ENCODE peak calls at places on chromosomes 13 and 19, in four cellular contexts. One of them, this sample, is unnamed.

GRCh38 chr13:110360598-110360997 is 53.5 kb downstream of the COL4A2 start:
- DNase-seq in GM12878: no peak
- DNase-seq in HepG2: no peak
- DNase-seq in K562: no peak
- DNase-seq in this sample: no peak

GRCh38 chr19:5031231-5032100 is 62.6 kb downstream of the KDM4B start:
- DNase-seq in GM12878: peak
- DNase-seq in HepG2: peak
- DNase-seq in K562: peak
- DNase-seq in this sample: peak

GRCh38 chr19:14375582-14376291 is 5.5 kb upstream of the ADGRE5 start:
- DNase-seq in GM12878: no peak
- DNase-seq in HepG2: no peak
- DNase-seq in K562: no peak
- DNase-seq in this sample: no peak

GRCh38 chr19:17086129-17086528 is 10.6 kb downstream of the MYO9B start:
- DNase-seq in GM12878: no peak
- DNase-seq in HepG2: no peak
- DNase-seq in K562: no peak
- DNase-seq in this sample: no peak

GRCh38 chr13:23618341-23618740 is 48.1 kb downstream of the TNFRSF19 start:
- DNase-seq in GM12878: no peak
- DNase-seq in HepG2: no peak
- DNase-seq in K562: no peak
- DNase-seq in this sample: no peak

GRCh38 chr19:38057954-38058690 is 151.1 kb downstream of the SIPA1L3 start:
- DNase-seq in GM12878: no peak
- DNase-seq in HepG2: peak
- DNase-seq in K562: no peak
- DNase-seq in this sample: no peak

GRCh38 chr13:30978981-30979956 is 46.8 kb downstream of the TEX26 start:
- DNase-seq in GM12878: no peak
- DNase-seq in HepG2: peak
- DNase-seq in K562: peak
- DNase-seq in this sample: peak

GRCh38 chr13:60260440-60260839 is 96.7 kb upstream of the DIAPH3 start:
- DNase-seq in GM12878: no peak
- DNase-seq in HepG2: no peak
- DNase-seq in K562: no peak
- DNase-seq in this sample: peak

GRCh38 chr13:112710855-112711527 is 21.2 kb downstream of the ATP11A start:
- DNase-seq in GM12878: no peak
- DNase-seq in HepG2: no peak
- DNase-seq in K562: no peak
- DNase-seq in this sample: peak

GRCh38 chr13:99384468-99384867 is 77.3 kb upstream of the GPR183 start:
- DNase-seq in GM12878: no peak
- DNase-seq in HepG2: no peak
- DNase-seq in K562: no peak
- DNase-seq in this sample: no peak

GRCh38 chr13:48186722-48187121 is 46.3 kb upstream of the ITM2B start:
- DNase-seq in GM12878: no peak
- DNase-seq in HepG2: no peak
- DNase-seq in K562: no peak
- DNase-seq in this sample: no peak

GRCh38 chr19:48137411-48137810 is 26.8 kb upstream of the PLA2G4C start:
- DNase-seq in GM12878: no peak
- DNase-seq in HepG2: no peak
- DNase-seq in K562: no peak
- DNase-seq in this sample: no peak

GRCh38 chr13:110904748-110905147 is 10.1 kb downstream of the ANKRD10 start:
- DNase-seq in GM12878: no peak
- DNase-seq in HepG2: no peak
- DNase-seq in K562: no peak
- DNase-seq in this sample: no peak

GRCh38 chr19:58021541-58022282 is 12.1 kb upstream of the ZSCAN1 start:
- DNase-seq in GM12878: no peak
- DNase-seq in HepG2: peak
- DNase-seq in K562: peak
- DNase-seq in this sample: peak

GRCh38 chr19:771332-771785 is 20.4 kb downstream of the MISP start:
- DNase-seq in GM12878: no peak
- DNase-seq in HepG2: peak
- DNase-seq in K562: peak
- DNase-seq in this sample: no peak

GRCh38 chr19:7639863-7640348 is 3.0 kb downstream of the STXBP2 start:
- DNase-seq in GM12878: no peak
- DNase-seq in HepG2: no peak
- DNase-seq in K562: no peak
- DNase-seq in this sample: no peak

GRCh38 chr19:7641288-7642276 is 4.7 kb downstream of the STXBP2 start:
- DNase-seq in GM12878: no peak
- DNase-seq in HepG2: no peak
- DNase-seq in K562: no peak
- DNase-seq in this sample: peak

GRCh38 chr19:7640803-7641202 is 3.9 kb downstream of the STXBP2 start:
- DNase-seq in GM12878: no peak
- DNase-seq in HepG2: no peak
- DNase-seq in K562: no peak
- DNase-seq in this sample: no peak

GRCh38 chr19:7644550-7644877 is 7.6 kb downstream of the STXBP2 start:
- DNase-seq in GM12878: no peak
- DNase-seq in HepG2: no peak
- DNase-seq in K562: no peak
- DNase-seq in this sample: no peak

DNA sequence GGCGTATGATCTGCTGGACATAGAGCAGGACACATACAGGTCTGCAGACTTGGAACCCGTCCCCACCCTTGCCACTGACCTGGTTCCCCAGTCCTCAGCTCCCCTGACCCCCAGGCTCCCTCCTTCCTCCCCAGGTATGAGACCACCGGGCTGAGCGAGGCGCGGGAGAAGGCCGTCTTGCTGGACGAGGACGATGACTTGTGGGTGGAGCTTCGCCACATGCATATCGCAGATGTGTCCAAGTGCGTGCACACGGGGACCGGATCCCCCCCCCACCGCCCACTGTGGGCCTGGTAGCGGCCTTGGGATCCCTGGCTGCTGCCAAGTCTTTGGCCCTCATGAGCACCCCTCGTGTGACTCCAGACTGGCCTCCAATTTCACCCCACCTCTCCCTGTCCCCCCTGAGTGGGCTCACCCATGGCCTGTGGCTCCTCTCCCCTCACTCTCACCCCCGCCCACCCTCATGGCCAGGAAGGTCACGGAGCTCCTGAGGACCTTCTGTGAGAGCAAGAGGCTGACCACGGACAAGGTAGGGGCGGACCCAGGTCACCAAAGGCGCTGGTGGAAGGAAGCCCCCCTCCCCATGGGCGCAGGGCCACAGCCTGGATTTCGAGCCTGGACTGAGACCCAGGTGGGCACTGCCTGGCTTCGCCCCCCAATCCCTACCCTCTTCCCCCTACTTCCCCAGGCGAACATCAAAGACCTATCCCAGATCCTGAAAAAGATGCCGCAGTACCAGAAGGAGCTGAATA is 5.6 kb downstream of the STXBP2 start:
- DNase-seq in GM12878: no peak
- DNase-seq in HepG2: no peak
- DNase-seq in K562: no peak
- DNase-seq in this sample: no peak
- TF ChIP-seq CBFB in GM12878: no peak
- TF ChIP-seq CBFB in HepG2: no peak
- TF ChIP-seq CBFB in K562: no peak
- TF ChIP-seq CBFB in this sample: no peak

GRCh38 chr13:29707876-29708543 is 112.5 kb upstream of the SLC7A1 start:
- DNase-seq in GM12878: no peak
- DNase-seq in HepG2: peak
- DNase-seq in K562: peak
- DNase-seq in this sample: peak
- TF ChIP-seq CBFB in GM12878: no peak
- TF ChIP-seq CBFB in HepG2: no peak
- TF ChIP-seq CBFB in K562: no peak
- TF ChIP-seq CBFB in this sample: no peak

GRCh38 chr19:33459691-33460090 is 61.9 kb downstream of the PEPD start:
- DNase-seq in GM12878: no peak
- DNase-seq in HepG2: no peak
- DNase-seq in K562: no peak
- DNase-seq in this sample: no peak

GRCh38 chr19:33460221-33460908 is 61.2 kb downstream of the PEPD start:
- DNase-seq in GM12878: no peak
- DNase-seq in HepG2: no peak
- DNase-seq in K562: no peak
- DNase-seq in this sample: no peak

GRCh38 chr19:33459220-33459619 is 62.4 kb downstream of the PEPD start:
- DNase-seq in GM12878: no peak
- DNase-seq in HepG2: no peak
- DNase-seq in K562: no peak
- DNase-seq in this sample: no peak

GRCh38 chr19:33458171-33458633 is 63.4 kb downstream of the PEPD start:
- DNase-seq in GM12878: no peak
- DNase-seq in HepG2: no peak
- DNase-seq in K562: no peak
- DNase-seq in this sample: no peak

DNA sequence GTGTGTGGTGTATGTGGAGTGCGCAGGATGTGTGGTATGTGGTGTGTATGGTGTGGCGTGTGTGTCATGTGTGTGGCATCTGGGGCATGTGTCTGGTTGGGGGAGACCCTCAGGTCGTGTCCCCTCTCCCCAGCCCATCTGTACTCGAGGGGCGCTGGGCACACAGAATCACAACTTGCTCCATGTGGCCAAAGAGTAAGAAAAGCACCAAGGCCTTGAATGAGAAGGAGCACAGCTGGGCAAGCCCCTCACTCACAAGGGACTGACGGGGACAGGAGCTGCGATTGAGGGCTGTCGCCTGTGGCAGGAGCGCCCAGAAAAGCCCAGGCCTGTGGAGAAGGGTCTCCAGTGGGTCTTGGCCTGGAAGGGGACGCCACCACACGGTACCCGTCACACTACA is 62.8 kb downstream of the PEPD start:
- DNase-seq in GM12878: no peak
- DNase-seq in HepG2: no peak
- DNase-seq in K562: no peak
- DNase-seq in this sample: no peak
- TF ChIP-seq CBFB in GM12878: no peak
- TF ChIP-seq CBFB in HepG2: no peak
- TF ChIP-seq CBFB in K562: no peak
- TF ChIP-seq CBFB in this sample: no peak

DNA sequence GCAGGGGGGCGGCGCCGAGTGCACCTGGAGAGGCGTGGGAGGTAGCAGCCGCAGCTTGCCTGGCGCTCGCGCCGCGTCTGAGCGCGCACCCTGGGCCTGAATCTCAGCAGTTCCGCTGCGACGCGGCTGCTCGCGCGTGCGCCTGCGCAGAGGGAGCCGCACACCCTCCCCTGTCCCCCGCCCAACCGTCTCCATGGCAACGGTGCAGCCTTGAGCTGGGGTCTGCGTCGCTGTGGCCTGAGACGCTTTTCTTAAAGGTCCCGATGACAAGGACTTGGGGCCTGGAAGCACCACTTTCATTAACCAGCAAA is at the start of gene PNMA8B:
- DNase-seq in GM12878: no peak
- DNase-seq in HepG2: no peak
- DNase-seq in K562: peak
- DNase-seq in this sample: peak
- TF ChIP-seq CBFB in GM12878: no peak
- TF ChIP-seq CBFB in HepG2: no peak
- TF ChIP-seq CBFB in K562: no peak
- TF ChIP-seq CBFB in this sample: no peak

This sample was measured in WTC11.